ENCODE peak calls at places on chromosomes 4 and X, in four cellular contexts. One of them, this sample, is unnamed.

GRCh38 chr4:177986236-177986635 is 544.0 kb upstream of the AGA start:
- DNase-seq in HepG2: no peak
- DNase-seq in H1: no peak
- DNase-seq in K562: no peak
- DNase-seq in this sample: no peak

GRCh38 chr4:52071786-52072552 is 20.9 kb downstream of the SPATA18 start:
- DNase-seq in HepG2: no peak
- DNase-seq in H1: no peak
- DNase-seq in K562: no peak
- DNase-seq in this sample: no peak

GRCh38 chr4:23033796-23034195 is 341.1 kb downstream of the GBA3 start:
- DNase-seq in HepG2: no peak
- DNase-seq in H1: no peak
- DNase-seq in K562: no peak
- DNase-seq in this sample: no peak

GRCh38 chrX:143994206-143994605 is 110.3 kb downstream of the UBE2NL start:
- DNase-seq in K562: no peak
- DNase-seq in H1: no peak
- DNase-seq in HepG2: no peak
- DNase-seq in this sample: no peak

GRCh38 chrX:38672646-38673045 is 111.3 kb downstream of the TSPAN7 start:
- DNase-seq in K562: no peak
- DNase-seq in H1: no peak
- DNase-seq in HepG2: no peak
- DNase-seq in this sample: no peak

GRCh38 chr4:176845636-176846035 is 52.9 kb upstream of the VEGFC start:
- DNase-seq in K562: no peak
- DNase-seq in H1: no peak
- DNase-seq in HepG2: no peak
- DNase-seq in this sample: no peak

GRCh38 chr4:94852601-94853000 is 94.8 kb downstream of the BMPR1B start:
- DNase-seq in H1: no peak
- DNase-seq in K562: no peak
- DNase-seq in HepG2: no peak
- DNase-seq in this sample: no peak

GRCh38 chr4:100838286-100838685 is 320.5 kb upstream of the EMCN start:
- DNase-seq in H1: no peak
- DNase-seq in K562: no peak
- DNase-seq in HepG2: no peak
- DNase-seq in this sample: no peak

GRCh38 chr4:30461218-30461617 is 259.0 kb upstream of the PCDH7 start:
- DNase-seq in K562: no peak
- DNase-seq in HepG2: no peak
- DNase-seq in H1: no peak
- DNase-seq in this sample: no peak

GRCh38 chrX:9340619-9341304 is 124.1 kb upstream of the TBL1X start:
- DNase-seq in H1: no peak
- DNase-seq in HepG2: no peak
- DNase-seq in K562: no peak
- DNase-seq in this sample: no peak

GRCh38 chrX:106397788-106398538 is 213.8 kb upstream of the RADX start:
- DNase-seq in K562: no peak
- DNase-seq in HepG2: no peak
- DNase-seq in H1: no peak
- DNase-seq in this sample: no peak

GRCh38 chr4:104860227-104861123 is 286.2 kb upstream of the TET2 start:
- DNase-seq in H1: peak; percentile 70
- DNase-seq in HepG2: peak; percentile 62
- DNase-seq in K562: peak; percentile 25
- DNase-seq in this sample: peak; percentile 33

GRCh38 chr4:56464581-56464980 is 2.8 kb upstream of the SRP72 start:
- DNase-seq in H1: no peak
- DNase-seq in HepG2: no peak
- DNase-seq in K562: no peak
- DNase-seq in this sample: no peak

GRCh38 chrX:129980540-129981206 is 1.8 kb upstream of the BCORL1 start:
- DNase-seq in HepG2: peak; percentile 25
- DNase-seq in H1: peak; percentile 64
- DNase-seq in K562: no peak
- DNase-seq in this sample: peak; percentile 44

GRCh38 chr4:2941138-2942036 is 21.8 kb downstream of the NOP14 start:
- DNase-seq in H1: no peak
- DNase-seq in HepG2: no peak
- DNase-seq in K562: no peak
- DNase-seq in this sample: no peak

GRCh38 chrX:136030357-136031225 is 45.4 kb downstream of the SLC9A6 start:
- DNase-seq in H1: no peak
- DNase-seq in HepG2: no peak
- DNase-seq in K562: no peak
- DNase-seq in this sample: no peak

GRCh38 chr4:47686294-47686872 is 151.5 kb downstream of the CORIN start:
- DNase-seq in H1: peak; percentile 82
- DNase-seq in HepG2: peak; percentile 35
- DNase-seq in K562: peak; percentile 61
- DNase-seq in this sample: peak; percentile 6

GRCh38 chrX:13762015-13762414 is 27.5 kb downstream of the OFD1 start:
- DNase-seq in K562: no peak
- DNase-seq in HepG2: no peak
- DNase-seq in H1: no peak
- DNase-seq in this sample: no peak

DNA sequence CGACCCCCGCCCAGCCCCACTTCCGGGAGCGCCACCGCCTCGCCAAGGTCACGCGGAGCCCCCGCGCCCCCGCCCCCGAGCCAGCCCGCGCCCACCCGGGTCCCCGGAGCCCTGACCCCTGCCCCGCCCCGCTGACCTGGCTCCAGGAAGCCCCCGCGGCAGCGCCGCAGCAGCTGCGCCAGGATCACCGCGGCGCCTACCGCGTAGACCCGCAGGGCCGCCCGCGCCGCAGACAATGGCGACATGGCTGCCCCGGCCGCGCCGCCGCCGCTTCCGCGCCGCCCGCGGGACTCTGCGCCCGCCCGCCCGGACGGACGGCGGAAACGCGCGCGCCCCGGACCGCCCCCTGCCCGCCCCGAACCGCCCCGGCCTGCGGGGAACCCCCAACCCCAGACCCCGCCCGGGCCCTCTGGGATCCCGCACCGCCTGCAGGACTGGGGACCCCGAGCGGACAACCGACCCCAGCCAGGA is at the start of the genes DHRSX and ZBED1:
- DNase-seq in K562: peak; percentile 83
- DNase-seq in H1: peak; percentile 67
- DNase-seq in HepG2: no peak
- DNase-seq in this sample: peak; percentile 40
- TF ChIP-seq MAX in K562: no peak
- TF ChIP-seq MAX in H1: peak; percentile 44
- TF ChIP-seq MAX in HepG2: no peak
- TF ChIP-seq MAX in this sample: no peak

GRCh38 chr4:140943486-140943885 is 187.3 kb upstream of the TBC1D9 start:
- DNase-seq in HepG2: no peak
- DNase-seq in K562: no peak
- DNase-seq in H1: no peak
- DNase-seq in this sample: no peak
- TF ChIP-seq PHF8 in HepG2: no peak
- TF ChIP-seq PHF8 in K562: no peak
- TF ChIP-seq PHF8 in H1: no peak
- TF ChIP-seq PHF8 in this sample: no peak

GRCh38 chr4:7547368-7548040 is 112.8 kb upstream of the PSAPL1 start:
- DNase-seq in H1: no peak
- DNase-seq in K562: no peak
- DNase-seq in HepG2: no peak
- DNase-seq in this sample: no peak

GRCh38 chr4:7546152-7546808 is 111.5 kb upstream of the PSAPL1 start:
- DNase-seq in K562: no peak
- DNase-seq in H1: no peak
- DNase-seq in HepG2: no peak
- DNase-seq in this sample: no peak

GRCh38 chr4:7549866-7550265 is 115.1 kb upstream of the PSAPL1 start:
- DNase-seq in HepG2: no peak
- DNase-seq in H1: no peak
- DNase-seq in K562: no peak
- DNase-seq in this sample: no peak

GRCh38 chr4:7542781-7543180 is 108.1 kb upstream of the PSAPL1 start:
- DNase-seq in H1: no peak
- DNase-seq in K562: no peak
- DNase-seq in HepG2: no peak
- DNase-seq in this sample: no peak

GRCh38 chr4:7546809-7547367 is 112.2 kb upstream of the PSAPL1 start:
- DNase-seq in H1: no peak
- DNase-seq in HepG2: no peak
- DNase-seq in K562: no peak
- DNase-seq in this sample: no peak
- TF ChIP-seq MAX in H1: no peak
- TF ChIP-seq MAX in HepG2: no peak
- TF ChIP-seq MAX in K562: no peak
- TF ChIP-seq MAX in this sample: no peak

GRCh38 chrX:75335127-75335458 is 61.2 kb downstream of the UPRT start:
- DNase-seq in HepG2: no peak
- DNase-seq in K562: no peak
- DNase-seq in H1: no peak
- DNase-seq in this sample: no peak

DNA sequence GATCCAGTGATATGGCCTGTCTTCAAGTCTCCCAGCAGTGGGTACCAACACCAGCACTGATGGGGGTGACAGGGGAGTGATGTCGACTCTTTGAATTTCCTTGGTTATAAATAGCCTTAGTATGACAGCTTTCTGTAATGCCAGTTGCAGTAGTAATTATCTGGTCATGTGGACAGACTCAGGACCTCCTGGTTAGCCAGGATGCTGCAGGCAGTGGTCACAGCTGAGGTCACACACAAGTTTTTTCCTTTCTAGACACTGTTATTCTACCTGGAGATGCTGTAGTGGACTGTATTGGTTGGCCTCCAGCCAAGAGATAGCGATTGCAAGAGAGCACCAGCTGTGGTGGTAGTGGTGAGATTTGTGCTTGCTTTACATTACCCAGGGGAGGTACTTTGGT is 63.6 kb downstream of the UPRT start:
- DNase-seq in H1: no peak
- DNase-seq in K562: no peak
- DNase-seq in HepG2: no peak
- DNase-seq in this sample: no peak
- TF ChIP-seq PHF8 in H1: no peak
- TF ChIP-seq PHF8 in K562: no peak
- TF ChIP-seq PHF8 in HepG2: no peak
- TF ChIP-seq PHF8 in this sample: no peak

GRCh38 chrX:133188631-133189030 is 29.5 kb downstream of the TFDP3 start:
- DNase-seq in H1: no peak
- DNase-seq in HepG2: no peak
- DNase-seq in K562: no peak
- DNase-seq in this sample: no peak

GRCh38 chrX:133179500-133179899 is 38.7 kb downstream of the TFDP3 start:
- DNase-seq in HepG2: no peak
- DNase-seq in K562: no peak
- DNase-seq in H1: no peak
- DNase-seq in this sample: no peak

GRCh38 chrX:133183806-133184205 is 34.3 kb downstream of the TFDP3 start:
- DNase-seq in H1: no peak
- DNase-seq in K562: no peak
- DNase-seq in HepG2: no peak
- DNase-seq in this sample: no peak

GRCh38 chrX:133185938-133186337 is 32.2 kb downstream of the TFDP3 start:
- DNase-seq in H1: no peak
- DNase-seq in K562: no peak
- DNase-seq in HepG2: peak; percentile 24
- DNase-seq in this sample: no peak

GRCh38 chrX:133185119-133185518 is 33.0 kb downstream of the TFDP3 start:
- DNase-seq in H1: no peak
- DNase-seq in K562: no peak
- DNase-seq in HepG2: no peak
- DNase-seq in this sample: no peak
- TF ChIP-seq MAX in H1: no peak
- TF ChIP-seq MAX in K562: no peak
- TF ChIP-seq MAX in HepG2: no peak
- TF ChIP-seq MAX in this sample: no peak